ENCODE peak calls at places on chromosome 18, in seven cellular contexts. One of them, this sample, is unnamed.

GRCh38 chr18:61554117-61554776 is 221.0 kb downstream of the CDH20 start:
- DNase-seq in AG04450: no peak
- DNase-seq in heart right ventricle: peak
- DNase-seq in fibroblast of mammary gland: no peak
- DNase-seq in adrenal gland: no peak
- DNase-seq in stomach: no peak
- DNase-seq in cardiac fibroblast: no peak
- DNase-seq in this sample: no peak

GRCh38 chr18:36711813-36712444 is 116.9 kb downstream of the TPGS2 start:
- DNase-seq in fibroblast of mammary gland: peak
- DNase-seq in cardiac fibroblast: peak
- DNase-seq in AG04450: peak
- DNase-seq in stomach: no peak
- DNase-seq in adrenal gland: peak
- DNase-seq in heart right ventricle: peak
- DNase-seq in this sample: no peak

GRCh38 chr18:67145586-67146292 is 370.8 kb downstream of the DSEL start:
- DNase-seq in adrenal gland: no peak
- DNase-seq in fibroblast of mammary gland: no peak
- DNase-seq in stomach: no peak
- DNase-seq in AG04450: no peak
- DNase-seq in heart right ventricle: no peak
- DNase-seq in cardiac fibroblast: no peak
- DNase-seq in this sample: no peak

GRCh38 chr18:24499814-24500601 is 39.6 kb downstream of the HRH4 start:
- DNase-seq in adrenal gland: no peak
- DNase-seq in cardiac fibroblast: peak
- DNase-seq in stomach: no peak
- DNase-seq in fibroblast of mammary gland: peak
- DNase-seq in AG04450: no peak
- DNase-seq in heart right ventricle: no peak
- DNase-seq in this sample: no peak

GRCh38 chr18:292271-292670 is 24.4 kb upstream of the THOC1 start:
- DNase-seq in stomach: no peak
- DNase-seq in heart right ventricle: no peak
- DNase-seq in adrenal gland: no peak
- DNase-seq in cardiac fibroblast: peak
- DNase-seq in AG04450: no peak
- DNase-seq in fibroblast of mammary gland: peak
- DNase-seq in this sample: no peak

GRCh38 chr18:23752796-23753195 is 63.5 kb downstream of the LAMA3 start:
- DNase-seq in stomach: no peak
- DNase-seq in cardiac fibroblast: no peak
- DNase-seq in fibroblast of mammary gland: no peak
- DNase-seq in heart right ventricle: no peak
- DNase-seq in AG04450: no peak
- DNase-seq in adrenal gland: no peak
- DNase-seq in this sample: no peak

GRCh38 chr18:2901405-2901989 is 54.7 kb downstream of the EMILIN2 start:
- DNase-seq in stomach: no peak
- DNase-seq in cardiac fibroblast: no peak
- DNase-seq in adrenal gland: no peak
- DNase-seq in heart right ventricle: no peak
- DNase-seq in AG04450: no peak
- DNase-seq in fibroblast of mammary gland: peak
- DNase-seq in this sample: peak

GRCh38 chr18:54147439-54147838 is 77.0 kb downstream of the MBD2 start:
- DNase-seq in AG04450: no peak
- DNase-seq in fibroblast of mammary gland: no peak
- DNase-seq in stomach: no peak
- DNase-seq in heart right ventricle: no peak
- DNase-seq in adrenal gland: no peak
- DNase-seq in cardiac fibroblast: no peak
- DNase-seq in this sample: no peak

GRCh38 chr18:30057398-30057797 is 985.1 kb downstream of the DSC3 start:
- DNase-seq in fibroblast of mammary gland: no peak
- DNase-seq in adrenal gland: no peak
- DNase-seq in stomach: no peak
- DNase-seq in cardiac fibroblast: no peak
- DNase-seq in heart right ventricle: no peak
- DNase-seq in AG04450: no peak
- DNase-seq in this sample: no peak

GRCh38 chr18:3466872-3467271 is 16.9 kb downstream of the TGIF1 start:
- DNase-seq in adrenal gland: no peak
- DNase-seq in stomach: no peak
- DNase-seq in heart right ventricle: no peak
- DNase-seq in AG04450: no peak
- DNase-seq in fibroblast of mammary gland: no peak
- DNase-seq in cardiac fibroblast: no peak
- DNase-seq in this sample: no peak

GRCh38 chr18:79707239-79707638 is 27.6 kb downstream of the CTDP1 start:
- DNase-seq in heart right ventricle: no peak
- DNase-seq in cardiac fibroblast: no peak
- DNase-seq in adrenal gland: no peak
- DNase-seq in fibroblast of mammary gland: no peak
- DNase-seq in AG04450: no peak
- DNase-seq in stomach: no peak
- DNase-seq in this sample: no peak

GRCh38 chr18:11689972-11690570 is 1.0 kb downstream of the GNAL start:
- DNase-seq in fibroblast of mammary gland: peak
- DNase-seq in AG04450: no peak
- DNase-seq in adrenal gland: peak
- DNase-seq in cardiac fibroblast: peak
- DNase-seq in heart right ventricle: peak
- DNase-seq in stomach: no peak
- DNase-seq in this sample: no peak

GRCh38 chr18:40431071-40431998 is 1523.7 kb upstream of the PIK3C3 start:
- DNase-seq in cardiac fibroblast: no peak
- DNase-seq in heart right ventricle: no peak
- DNase-seq in AG04450: no peak
- DNase-seq in stomach: no peak
- DNase-seq in fibroblast of mammary gland: no peak
- DNase-seq in adrenal gland: no peak
- DNase-seq in this sample: no peak

GRCh38 chr18:66616523-66616983 is 12.7 kb upstream of the CDH19 start:
- DNase-seq in stomach: no peak
- DNase-seq in AG04450: no peak
- DNase-seq in heart right ventricle: no peak
- DNase-seq in fibroblast of mammary gland: no peak
- DNase-seq in adrenal gland: no peak
- DNase-seq in cardiac fibroblast: peak
- DNase-seq in this sample: no peak

GRCh38 chr18:55449412-55450140 is 138.4 kb downstream of the TCF4 start:
- DNase-seq in stomach: no peak
- DNase-seq in fibroblast of mammary gland: no peak
- DNase-seq in cardiac fibroblast: no peak
- DNase-seq in adrenal gland: no peak
- DNase-seq in AG04450: no peak
- DNase-seq in heart right ventricle: no peak
- DNase-seq in this sample: no peak

GRCh38 chr18:61748024-61748423 is 144.8 kb downstream of the RNF152 start:
- DNase-seq in adrenal gland: peak
- DNase-seq in heart right ventricle: no peak
- DNase-seq in fibroblast of mammary gland: no peak
- DNase-seq in cardiac fibroblast: no peak
- DNase-seq in stomach: no peak
- DNase-seq in AG04450: no peak
- DNase-seq in this sample: no peak

GRCh38 chr18:44450220-44450619 is 230.5 kb upstream of the SETBP1 start:
- DNase-seq in adrenal gland: no peak
- DNase-seq in heart right ventricle: no peak
- DNase-seq in AG04450: no peak
- DNase-seq in stomach: no peak
- DNase-seq in cardiac fibroblast: no peak
- DNase-seq in fibroblast of mammary gland: no peak
- DNase-seq in this sample: no peak
- TF ChIP-seq CTCF in adrenal gland: no peak
- TF ChIP-seq CTCF in heart right ventricle: no peak
- TF ChIP-seq CTCF in AG04450: no peak
- TF ChIP-seq CTCF in stomach: no peak
- TF ChIP-seq CTCF in cardiac fibroblast: no peak
- TF ChIP-seq CTCF in fibroblast of mammary gland: no peak
- TF ChIP-seq CTCF in this sample: no peak

GRCh38 chr18:27363918-27364317 is 178.8 kb upstream of the CHST9 start:
- DNase-seq in cardiac fibroblast: peak
- DNase-seq in stomach: no peak
- DNase-seq in heart right ventricle: no peak
- DNase-seq in AG04450: no peak
- DNase-seq in adrenal gland: no peak
- DNase-seq in fibroblast of mammary gland: peak
- DNase-seq in this sample: no peak
- TF ChIP-seq CTCF in cardiac fibroblast: peak
- TF ChIP-seq CTCF in stomach: peak
- TF ChIP-seq CTCF in heart right ventricle: peak
- TF ChIP-seq CTCF in AG04450: no peak
- TF ChIP-seq CTCF in adrenal gland: no peak
- TF ChIP-seq CTCF in fibroblast of mammary gland: peak
- TF ChIP-seq CTCF in this sample: peak

GRCh38 chr18:7605705-7606104 is 38.6 kb downstream of the PTPRM start:
- DNase-seq in fibroblast of mammary gland: no peak
- DNase-seq in cardiac fibroblast: no peak
- DNase-seq in stomach: no peak
- DNase-seq in heart right ventricle: no peak
- DNase-seq in AG04450: no peak
- DNase-seq in adrenal gland: no peak
- DNase-seq in this sample: no peak
- TF ChIP-seq CTCF in fibroblast of mammary gland: no peak
- TF ChIP-seq CTCF in cardiac fibroblast: no peak
- TF ChIP-seq CTCF in stomach: no peak
- TF ChIP-seq CTCF in heart right ventricle: no peak
- TF ChIP-seq CTCF in AG04450: no peak
- TF ChIP-seq CTCF in adrenal gland: no peak
- TF ChIP-seq CTCF in this sample: no peak

DNA sequence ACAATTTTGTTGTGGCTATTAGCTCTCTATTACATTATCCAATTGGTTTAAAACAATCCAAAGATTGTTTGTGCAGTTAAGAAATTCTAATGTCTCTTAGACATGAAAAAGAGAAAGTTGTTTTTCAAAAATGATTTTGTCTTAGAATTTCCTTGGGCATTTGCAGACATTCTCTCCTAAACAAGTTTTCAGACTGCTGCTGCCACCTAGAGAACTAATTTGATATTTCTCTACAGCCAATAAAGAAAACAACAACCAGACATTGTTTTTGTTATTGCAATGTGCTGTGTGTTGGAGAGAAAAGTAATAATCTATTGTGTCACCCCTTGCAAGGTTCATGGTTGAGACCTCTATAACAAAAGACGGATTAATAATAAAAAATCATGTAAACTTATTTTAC is 119.0 kb upstream of the SYT4 start:
- DNase-seq in adrenal gland: no peak
- DNase-seq in AG04450: no peak
- DNase-seq in stomach: no peak
- DNase-seq in heart right ventricle: no peak
- DNase-seq in fibroblast of mammary gland: peak
- DNase-seq in cardiac fibroblast: peak
- DNase-seq in this sample: no peak
- TF ChIP-seq CTCF in adrenal gland: no peak
- TF ChIP-seq CTCF in AG04450: no peak
- TF ChIP-seq CTCF in stomach: no peak
- TF ChIP-seq CTCF in heart right ventricle: peak
- TF ChIP-seq CTCF in fibroblast of mammary gland: peak
- TF ChIP-seq CTCF in cardiac fibroblast: peak
- TF ChIP-seq CTCF in this sample: no peak

GRCh38 chr18:74869904-74870863 is 272.5 kb downstream of the ZNF407 start:
- DNase-seq in adrenal gland: no peak
- DNase-seq in cardiac fibroblast: peak
- DNase-seq in stomach: no peak
- DNase-seq in AG04450: no peak
- DNase-seq in fibroblast of mammary gland: no peak
- DNase-seq in heart right ventricle: no peak
- DNase-seq in this sample: no peak
- TF ChIP-seq CTCF in adrenal gland: no peak
- TF ChIP-seq CTCF in cardiac fibroblast: no peak
- TF ChIP-seq CTCF in stomach: no peak
- TF ChIP-seq CTCF in AG04450: no peak
- TF ChIP-seq CTCF in fibroblast of mammary gland: no peak
- TF ChIP-seq CTCF in heart right ventricle: no peak
- TF ChIP-seq CTCF in this sample: no peak

GRCh38 chr18:56563568-56563967 is 74.8 kb downstream of the TXNL1 start:
- DNase-seq in adrenal gland: no peak
- DNase-seq in stomach: no peak
- DNase-seq in heart right ventricle: no peak
- DNase-seq in cardiac fibroblast: no peak
- DNase-seq in fibroblast of mammary gland: no peak
- DNase-seq in AG04450: no peak
- DNase-seq in this sample: no peak
- TF ChIP-seq CTCF in adrenal gland: no peak
- TF ChIP-seq CTCF in stomach: no peak
- TF ChIP-seq CTCF in heart right ventricle: no peak
- TF ChIP-seq CTCF in cardiac fibroblast: no peak
- TF ChIP-seq CTCF in fibroblast of mammary gland: peak
- TF ChIP-seq CTCF in AG04450: peak
- TF ChIP-seq CTCF in this sample: peak

GRCh38 chr18:49399003-49399402 is 61.4 kb downstream of the DYM start:
- DNase-seq in cardiac fibroblast: peak
- DNase-seq in heart right ventricle: no peak
- DNase-seq in fibroblast of mammary gland: no peak
- DNase-seq in adrenal gland: peak
- DNase-seq in stomach: no peak
- DNase-seq in AG04450: no peak
- DNase-seq in this sample: no peak

GRCh38 chr18:49400398-49401072 is 59.9 kb downstream of the DYM start:
- DNase-seq in cardiac fibroblast: no peak
- DNase-seq in heart right ventricle: no peak
- DNase-seq in fibroblast of mammary gland: no peak
- DNase-seq in adrenal gland: no peak
- DNase-seq in stomach: no peak
- DNase-seq in AG04450: no peak
- DNase-seq in this sample: no peak

GRCh38 chr18:49394191-49394590 is 66.3 kb downstream of the DYM start:
- DNase-seq in cardiac fibroblast: no peak
- DNase-seq in adrenal gland: no peak
- DNase-seq in AG04450: no peak
- DNase-seq in stomach: no peak
- DNase-seq in heart right ventricle: no peak
- DNase-seq in fibroblast of mammary gland: no peak
- DNase-seq in this sample: no peak

GRCh38 chr18:49393011-49393410 is 67.4 kb downstream of the DYM start:
- DNase-seq in fibroblast of mammary gland: no peak
- DNase-seq in cardiac fibroblast: no peak
- DNase-seq in stomach: no peak
- DNase-seq in adrenal gland: no peak
- DNase-seq in heart right ventricle: no peak
- DNase-seq in AG04450: no peak
- DNase-seq in this sample: no peak

DNA sequence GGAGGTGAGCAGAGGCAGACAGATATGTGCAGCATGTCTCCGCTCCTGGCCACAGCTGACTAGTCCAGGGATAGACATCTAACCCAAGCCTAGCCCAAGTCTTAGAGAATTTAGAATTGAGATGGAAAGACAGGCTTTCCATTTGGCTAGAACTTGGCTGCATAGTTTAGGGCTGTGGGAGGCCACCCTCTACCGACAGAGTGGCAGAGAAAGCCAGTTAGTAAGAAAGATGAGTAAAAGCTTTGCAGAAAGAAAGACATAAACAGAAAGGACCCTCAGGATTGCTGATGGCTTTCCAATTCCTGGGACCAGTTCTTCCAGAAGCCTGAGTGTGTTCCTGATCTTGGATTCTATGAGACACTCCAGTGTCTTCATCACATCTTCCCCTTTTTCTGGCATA is 62.1 kb downstream of the DYM start:
- DNase-seq in AG04450: no peak
- DNase-seq in cardiac fibroblast: no peak
- DNase-seq in heart right ventricle: no peak
- DNase-seq in stomach: no peak
- DNase-seq in fibroblast of mammary gland: no peak
- DNase-seq in adrenal gland: no peak
- DNase-seq in this sample: no peak
- TF ChIP-seq CTCF in AG04450: no peak
- TF ChIP-seq CTCF in cardiac fibroblast: no peak
- TF ChIP-seq CTCF in heart right ventricle: no peak
- TF ChIP-seq CTCF in stomach: no peak
- TF ChIP-seq CTCF in fibroblast of mammary gland: no peak
- TF ChIP-seq CTCF in adrenal gland: no peak
- TF ChIP-seq CTCF in this sample: no peak

This sample was measured in AG09319.